ENCODE peak calls at places on chromosome 22, in six cellular contexts. D, O, E, Z, C and Q are unnamed samples.

GRCh38 chr22:11066458-11067285 is 4461.3 kb upstream of the OR11H1 start:
- DNase-seq in D (no peak), O (no peak), E (no peak), Z (no peak), C (peak), Q (peak)

GRCh38 chr22:19062139-19062789 is 59.9 kb downstream of the DGCR2 start:
- DNase-seq in D (no peak), O (no peak), E (no peak), Z (no peak), C (no peak), Q (no peak)

GRCh38 chr22:45223304-45224117 is 17.2 kb downstream of the KIAA0930 start:
- DNase-seq in D (no peak), O (no peak), E (no peak), Z (no peak), C (no peak), Q (no peak)

GRCh38 chr22:48483764-48484528 is 1343.7 kb downstream of the BRD1 start:
- DNase-seq in D (no peak), O (peak), E (no peak), Z (no peak), C (no peak), Q (no peak)

GRCh38 chr22:47411006-47411405 is 648.6 kb downstream of the TBC1D22A start:
- DNase-seq in D (no peak), O (no peak), E (no peak), Z (no peak), C (no peak), Q (no peak)

GRCh38 chr22:26707090-26707489 is 49.7 kb downstream of the MIAT start:
- DNase-seq in D (no peak), O (no peak), E (no peak), Z (no peak), C (no peak), Q (no peak)

GRCh38 chr22:48749555-48750227 is 1078.0 kb downstream of the BRD1 start:
- DNase-seq in D (no peak), O (no peak), E (no peak), Z (no peak), C (peak), Q (no peak)

GRCh38 chr22:44608606-44609226 is 93.3 kb upstream of the PRR5 start:
- DNase-seq in D (no peak), O (no peak), E (no peak), Z (no peak), C (no peak), Q (no peak)

GRCh38 chr22:36399473-36399780 is 11.7 kb upstream of the MYH9 start:
- DNase-seq in D (no peak), O (no peak), E (no peak), Z (no peak), C (no peak), Q (no peak)

GRCh38 chr22:36395922-36396321 is 8.2 kb upstream of the MYH9 start:
- DNase-seq in D (no peak), O (no peak), E (no peak), Z (no peak), C (peak), Q (no peak)

GRCh38 chr22:36397081-36397766 is 9.5 kb upstream of the MYH9 start:
- DNase-seq in D (no peak), O (no peak), E (no peak), Z (no peak), C (peak), Q (no peak)

GRCh38 chr22:36398602-36399472 is 11.1 kb upstream of the MYH9 start:
- DNase-seq in D (no peak), O (no peak), E (no peak), Z (no peak), C (no peak), Q (no peak)

DNA sequence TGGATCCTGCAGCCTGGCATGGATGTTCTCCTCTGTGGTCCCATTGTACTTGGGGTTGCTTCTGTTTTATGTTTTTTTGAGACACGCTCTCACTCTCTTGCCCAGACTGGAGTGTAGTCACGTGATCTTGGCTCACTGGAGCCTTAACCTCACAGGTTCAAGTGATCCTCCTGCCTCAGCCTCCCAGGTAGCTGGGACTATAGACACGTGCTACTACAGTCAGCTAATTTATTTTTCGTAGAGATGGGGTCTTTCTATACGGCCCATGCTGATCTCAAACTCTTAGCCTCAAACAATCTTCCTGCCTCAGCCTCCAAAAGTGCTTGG is 10.0 kb upstream of the MYH9 start:
- DNase-seq in D (no peak), O (no peak), E (no peak), Z (no peak), C (no peak), Q (no peak)
- TF ChIP-seq CTCF in D (no peak), O (no peak), E (no peak), Z (no peak), C (no peak), Q (no peak)

GRCh38 chr22:29723766-29724165 is 4.0 kb downstream of the CABP7 start:
- DNase-seq in D (no peak), O (no peak), E (no peak), Z (no peak), C (no peak), Q (no peak)
- TF ChIP-seq CTCF in D (no peak), O (no peak), E (no peak), Z (no peak), C (no peak), Q (no peak)

GRCh38 chr22:50691521-50691920 is 18.9 kb downstream of the SHANK3 start:
- DNase-seq in D (peak), O (peak), E (peak), Z (no peak), C (no peak), Q (no peak)
- TF ChIP-seq CTCF in D (no peak), O (peak), E (peak), Z (no peak), C (peak), Q (peak)

GRCh38 chr22:18035740-18036139 is 11.4 kb upstream of the MICAL3 start:
- DNase-seq in D (no peak), O (no peak), E (no peak), Z (no peak), C (peak), Q (no peak)

GRCh38 chr22:18034076-18034475 is 9.7 kb upstream of the MICAL3 start:
- DNase-seq in D (no peak), O (no peak), E (no peak), Z (no peak), C (no peak), Q (no peak)

GRCh38 chr22:18032455-18033101 is 8.2 kb upstream of the MICAL3 start:
- DNase-seq in D (no peak), O (peak), E (no peak), Z (no peak), C (no peak), Q (no peak)

GRCh38 chr22:18031670-18032454 is 7.5 kb upstream of the MICAL3 start:
- DNase-seq in D (no peak), O (no peak), E (no peak), Z (no peak), C (peak), Q (no peak)

DNA sequence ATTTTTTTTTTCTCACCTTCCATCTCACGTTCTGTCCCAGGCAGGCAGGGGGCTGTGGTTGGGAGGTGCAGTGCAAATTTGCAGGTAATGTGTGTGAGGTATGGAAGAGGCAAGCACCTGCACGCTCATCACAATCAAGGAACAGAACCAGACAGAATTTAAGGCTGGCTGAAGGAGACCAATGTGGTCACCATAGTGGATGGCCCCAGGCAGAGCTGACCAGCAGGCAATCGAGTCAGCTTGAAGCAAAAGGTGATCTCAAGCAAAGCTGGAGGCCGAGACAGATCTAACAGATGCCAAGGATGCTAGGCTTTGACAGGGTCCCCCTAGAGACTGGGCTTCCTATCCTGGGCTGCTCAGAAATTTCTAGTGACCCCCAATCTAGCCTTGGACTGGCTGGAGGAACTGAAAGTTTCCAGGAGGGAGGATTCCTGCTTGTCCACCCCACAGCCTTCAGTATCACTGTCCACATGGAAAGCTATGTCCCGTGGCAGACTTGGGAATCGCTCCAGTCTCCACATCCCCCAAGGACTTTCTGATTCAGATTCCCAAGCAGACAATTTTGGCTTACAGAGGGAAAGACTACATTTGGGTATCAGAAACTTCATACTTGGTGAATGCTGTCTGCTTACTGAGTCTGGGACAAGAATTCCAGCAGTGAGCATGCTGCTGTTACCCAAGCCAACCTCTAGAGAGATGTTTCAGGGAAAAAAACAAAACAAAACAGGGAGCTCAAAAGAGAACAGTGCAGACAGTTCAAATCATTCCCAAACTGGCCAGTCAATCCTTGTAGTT is 9.0 kb upstream of the MICAL3 start:
- DNase-seq in D (no peak), O (no peak), E (no peak), Z (no peak), C (no peak), Q (no peak)
- TF ChIP-seq CTCF in D (peak), O (no peak), E (no peak), Z (no peak), C (no peak), Q (no peak)

DNA sequence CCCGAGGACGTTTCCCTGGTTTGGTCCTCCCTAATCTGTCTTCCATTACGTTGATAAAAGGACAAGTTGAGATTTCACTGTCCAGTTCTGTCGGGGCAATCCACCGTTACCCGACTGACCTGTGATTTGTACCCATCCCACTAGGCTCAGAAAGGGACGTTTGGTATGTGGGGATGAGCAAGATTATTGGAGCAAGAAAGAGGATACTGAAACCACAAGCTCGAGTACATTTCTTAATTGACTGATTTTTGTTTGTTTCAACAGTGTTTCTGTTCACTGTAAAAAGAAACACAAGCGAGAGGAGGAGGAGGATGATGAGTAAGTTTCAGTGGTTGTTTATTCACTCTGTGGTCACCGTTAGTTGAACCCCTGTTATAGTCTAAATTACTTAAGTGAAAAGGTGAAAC is 969 bp downstream of the CCDC117 start:
- DNase-seq in D (no peak), O (no peak), E (no peak), Z (no peak), C (no peak), Q (no peak)
- TF ChIP-seq CTCF in D (no peak), O (no peak), E (no peak), Z (no peak), C (no peak), Q (no peak)

GRCh38 chr22:38494498-38494897 is 11.6 kb downstream of the DDX17 start:
- DNase-seq in D (no peak), O (no peak), E (no peak), Z (no peak), C (no peak), Q (no peak)

GRCh38 chr22:38491707-38492348 is 14.3 kb downstream of the DDX17 start:
- DNase-seq in D (no peak), O (no peak), E (no peak), Z (no peak), C (no peak), Q (no peak)

GRCh38 chr22:38490915-38491314 is 15.2 kb downstream of the DDX17 start:
- DNase-seq in D (peak), O (no peak), E (no peak), Z (no peak), C (peak), Q (no peak)

GRCh38 chr22:38497869-38498268 is 8.2 kb downstream of the DDX17 start:
- DNase-seq in D (no peak), O (no peak), E (no peak), Z (no peak), C (no peak), Q (no peak)

DNA sequence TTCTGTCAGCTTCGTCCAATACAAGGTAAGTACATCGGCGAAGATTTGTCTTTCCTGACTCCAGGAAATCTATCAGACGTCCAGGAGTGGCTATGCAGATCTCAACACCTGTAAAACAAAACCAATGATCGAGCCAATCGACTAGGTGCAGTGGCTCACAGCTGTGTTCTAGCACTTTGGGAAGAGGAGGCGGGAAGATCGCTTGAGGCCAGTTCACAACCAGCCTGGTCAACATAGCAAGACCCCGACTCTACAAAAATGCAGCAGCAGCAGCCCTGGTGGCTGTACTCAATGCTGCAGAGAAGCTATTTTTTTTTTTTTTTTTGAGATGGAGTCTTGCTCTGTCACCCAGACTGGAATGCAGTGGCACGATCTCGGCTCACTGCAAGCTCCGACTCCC is 11.2 kb downstream of the DDX17 start:
- DNase-seq in D (no peak), O (no peak), E (no peak), Z (no peak), C (no peak), Q (no peak)
- TF ChIP-seq CTCF in D (no peak), O (peak), E (no peak), Z (no peak), C (no peak), Q (no peak)